ENCODE peak calls at places on chromosome 7, in six cellular contexts. C is adrenal gland; J is right atrium auricular region; G is left lung; K is heart right ventricle; X is CD8-positive, alpha-beta memory T cell. U is an unnamed sample.

GRCh38 chr7:128099204-128099671 is 68.0 kb upstream of the LRRC4 start:
- DNase-seq in J (no peak), G (no peak), K (no peak), C (no peak), X (no peak), U (no peak)

GRCh38 chr7:4282434-4283223 is 399.5 kb upstream of the FOXK1 start:
- DNase-seq in C (no peak), X (no peak), K (no peak), G (no peak), J (no peak), U (no peak)

GRCh38 chr7:117793496-117793895 is 79.7 kb downstream of the CTTNBP2 start:
- DNase-seq in X (no peak), J (no peak), K (no peak), C (no peak), G (no peak), U (no peak)

GRCh38 chr7:135914346-135914745 is 62.8 kb downstream of the MTPN start:
- DNase-seq in X (no peak), C (no peak), K (peak; percentile 69), G (no peak), J (no peak), U (no peak)

GRCh38 chr7:359226-359775 is 69.3 kb downstream of the FOXL3 start:
- DNase-seq in X (no peak), J (no peak), C (no peak), G (no peak), K (no peak), U (no peak)

GRCh38 chr7:32074787-32075570 is 4.8 kb upstream of the PDE1C start:
- DNase-seq in K (no peak), J (no peak), X (no peak), C (no peak), G (no peak), U (no peak)

GRCh38 chr7:135664046-135664589 is 1.8 kb downstream of the STMP1 start:
- DNase-seq in C (no peak), J (no peak), X (no peak), G (no peak), K (no peak), U (no peak)

GRCh38 chr7:79298145-79298760 is 155.2 kb downstream of the MAGI2 start:
- DNase-seq in K (peak; percentile 11), G (no peak), C (no peak), X (no peak), J (no peak), U (no peak)

GRCh38 chr7:138549082-138549481 is 89.0 kb downstream of the TRIM24 start:
- DNase-seq in C (no peak), K (peak; percentile 16), X (no peak), G (no peak), J (no peak), U (no peak)

GRCh38 chr7:68020102-68020501 is 1023.5 kb downstream of the TYW1 start:
- DNase-seq in X (no peak), G (no peak), K (no peak), C (no peak), J (no peak), U (no peak)

GRCh38 chr7:11461999-11462398 is 370.0 kb downstream of the THSD7A start:
- DNase-seq in K (no peak), J (no peak), G (no peak), X (no peak), C (no peak), U (no peak)

GRCh38 chr7:11469028-11469718 is 362.8 kb downstream of the THSD7A start:
- DNase-seq in G (no peak), X (no peak), C (no peak), J (no peak), K (no peak), U (no peak)

GRCh38 chr7:11471255-11471654 is 360.7 kb downstream of the THSD7A start:
- DNase-seq in K (no peak), X (no peak), C (no peak), J (no peak), G (no peak), U (no peak)

GRCh38 chr7:11466517-11467105 is 365.4 kb downstream of the THSD7A start:
- DNase-seq in K (no peak), C (no peak), X (no peak), G (no peak), J (no peak), U (no peak)
- H3K4me1 ChIP-seq in K (no peaks in the 10 kb centered on the region), C (peaks cover 4% of the 10 kb centered on the region), X (no peaks in the 10 kb centered on the region), G (no peaks in the 10 kb centered on the region), J (no peaks in the 10 kb centered on the region), U (no peaks in the 10 kb centered on the region)

GRCh38 chr7:27148031-27148775 is 629 bp upstream of the HOXA6 start:
- DNase-seq in K (no peak), C (peak; percentile 64), G (no peak), X (no peak), J (no peak), U (no peak)
- H3K4me1 ChIP-seq in K (no peaks in the 10 kb centered on the region), C (peaks cover 9% of the 10 kb centered on the region), G (peaks cover 50% of the 10 kb centered on the region), X (peaks cover 24% of the 10 kb centered on the region), J (peaks cover 65% of the 10 kb centered on the region), U (no peaks in the 10 kb centered on the region)

DNA sequence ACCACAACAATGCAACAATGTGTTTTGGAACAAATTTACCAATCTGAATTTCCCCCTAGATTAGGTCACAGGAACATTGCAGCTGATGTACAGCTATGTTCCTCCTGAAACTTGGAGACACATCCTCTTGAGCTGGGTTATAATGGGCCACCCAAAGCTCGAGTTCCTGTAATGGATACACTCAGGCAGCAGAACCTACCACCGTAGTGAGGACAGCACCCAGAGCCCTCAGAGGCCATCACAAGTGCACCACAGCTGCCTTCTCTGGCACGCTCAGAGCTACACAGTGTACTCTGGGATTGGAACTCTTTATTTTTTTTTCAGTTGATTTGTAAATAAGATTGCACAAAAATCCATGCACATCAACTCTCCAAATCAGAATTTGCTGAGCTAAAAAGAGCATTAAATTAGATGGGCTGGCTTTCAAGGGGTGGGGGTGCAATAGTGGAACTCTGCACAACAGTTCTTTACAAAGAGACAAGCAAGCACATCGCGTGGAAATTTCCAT is 56.7 kb downstream of the EGFR start:
- DNase-seq in K (no peak), C (no peak), X (no peak), G (no peak), J (no peak), U (no peak)
- H3K4me1 ChIP-seq in K (peaks cover 9% of the 10 kb centered on the region), C (peaks cover 20% of the 10 kb centered on the region), X (peaks cover 7% of the 10 kb centered on the region), G (peaks cover 34% of the 10 kb centered on the region), J (peaks cover 60% of the 10 kb centered on the region), U (peaks cover 56% of the 10 kb centered on the region)

GRCh38 chr7:158811461-158811860 is 17.8 kb downstream of the ESYT2 start:
- DNase-seq in C (peak; percentile 74), X (no peak), G (no peak), J (no peak), K (no peak), U (peak; percentile 75)
- H3K4me1 ChIP-seq in C (peaks cover 31% of the 10 kb centered on the region), X (peaks cover 69% of the 10 kb centered on the region), G (peaks cover 60% of the 10 kb centered on the region), J (peaks cover 68% of the 10 kb centered on the region), K (peaks cover 13% of the 10 kb centered on the region), U (peaks cover 21% of the 10 kb centered on the region)

U was measured in ascending aorta.